ENCODE peak calls at places on chromosomes 12 and 14, in nine cellular contexts. K is neuronal stem cell; Y is activated CD4-positive, alpha-beta T cell treated with anti-CD3 and anti-CD28 coated beads, Interleukin-2, amount 50 U/mL, for 4 hours; I is stimulated activated CD4-positive, alpha-beta T cell treated with anti-CD3 and anti-CD28 coated beads, Interleukin-12 subunit alpha, Interleukin-12 subunit beta, amount 100 ng/mL, for 4 hours; Z is KBM-7; M is upper lobe of right lung; V is NCI-H2081; A is NCI-H1092 treated with DMSO at 0.1 percent for 48 hours; N is right cardiac atrium. G is an unnamed sample.

GRCh38 chr14:23146423-23146910 is 27.4 kb upstream of the CEBPE start:
- DNase-seq in K (no peak), Y (no peak), I (no peak), Z (no peak), M (no peak), V (no peak), A (no peak), N (no peak), G (no peak)

GRCh38 chr14:54796961-54797360 is 105.7 kb downstream of the GCH1 start:
- DNase-seq in K (no peak), Y (no peak), I (no peak), Z (no peak), M (no peak), V (no peak), A (no peak), N (no peak), G (no peak)

GRCh38 chr12:60230103-60230502 is 634.3 kb downstream of the SLC16A7 start:
- DNase-seq in K (no peak), Y (no peak), I (no peak), Z (no peak), M (no peak), V (no peak), A (no peak), N (no peak), G (no peak)

GRCh38 chr14:31717294-31718085 is 156.3 kb downstream of the NUBPL start:
- DNase-seq in K (no peak), Y (no peak), I (no peak), Z (no peak), M (no peak), V (no peak), A (no peak), N (no peak), G (no peak)

GRCh38 chr12:117538032-117538690 is 176.7 kb upstream of the NOS1 start:
- DNase-seq in K (no peak), Y (no peak), I (no peak), Z (no peak), M (no peak), V (no peak), A (no peak), N (no peak), G (no peak)

GRCh38 chr12:100608776-100609175 is 35.3 kb downstream of the GAS2L3 start:
- DNase-seq in K (no peak), Y (no peak), I (no peak), Z (peak), M (no peak), V (no peak), A (no peak), N (peak), G (peak)

GRCh38 chr14:75013290-75013689 is 10.6 kb downstream of the EIF2B2 start:
- DNase-seq in K (no peak), Y (no peak), I (no peak), Z (no peak), M (no peak), V (no peak), A (no peak), N (peak), G (peak)

GRCh38 chr12:63911336-63911735 is 66.8 kb downstream of the SRGAP1 start:
- DNase-seq in K (no peak), Y (no peak), I (no peak), Z (no peak), M (no peak), V (no peak), A (no peak), N (no peak), G (no peak)

GRCh38 chr14:71163842-71164500 is 256.7 kb downstream of the PCNX1 start:
- DNase-seq in K (no peak), Y (no peak), I (no peak), Z (no peak), M (no peak), V (no peak), A (peak), N (no peak), G (no peak)

GRCh38 chr12:4145990-4146859 is 127.3 kb upstream of the CCND2 start:
- DNase-seq in K (no peak), Y (peak), I (peak), Z (no peak), M (no peak), V (no peak), A (no peak), N (no peak), G (no peak)

GRCh38 chr12:17416748-17417147 is 673.2 kb downstream of the RERGL start:
- DNase-seq in K (no peak), Y (no peak), I (no peak), Z (no peak), M (no peak), V (no peak), A (no peak), N (no peak), G (no peak)